ENCODE peak calls at places on chromosomes 6 and 20, in six cellular contexts. C, M, T, P, K and J are unnamed samples.

GRCh38 chr20:20744170-20744725 is 31.8 kb upstream of the RALGAPA2 start:
- DNase-seq in K (no peak), C (no peak), T (no peak), M (no peak), P (no peak), J (no peak)

GRCh38 chr6:73079611-73079955 is 145.7 kb downstream of the KHDC1L start:
- DNase-seq in K (no peak), C (no peak), T (no peak), M (no peak), P (no peak), J (no peak)

GRCh38 chr6:49606696-49607390 is 29.8 kb downstream of the RHAG start:
- DNase-seq in K (peak), P (no peak), T (no peak), C (no peak), M (no peak), J (no peak)

GRCh38 chr6:137218473-137218916 is 690 bp downstream of the IFNGR1 start:
- DNase-seq in C (no peak), K (peak), M (peak), T (no peak), P (peak), J (no peak)

GRCh38 chr6:95518630-95519227 is 58.6 kb upstream of the MANEA start:
- DNase-seq in K (no peak), P (no peak), T (no peak), M (no peak), C (no peak), J (no peak)

GRCh38 chr6:146916435-146917015 is 287.7 kb upstream of the STXBP5 start:
- DNase-seq in K (no peak), P (no peak), M (no peak), C (no peak), T (no peak), J (no peak)

GRCh38 chr6:113458368-113459010 is 398.7 kb upstream of the MARCKS start:
- DNase-seq in C (no peak), P (no peak), M (no peak), T (no peak), K (no peak), J (no peak)

GRCh38 chr20:20463933-20464374 is 96.0 kb downstream of the INSM1 start:
- DNase-seq in C (peak), K (no peak), P (peak), M (no peak), T (no peak), J (no peak)

GRCh38 chr6:147603392-147604081 is 95.0 kb downstream of the SAMD5 start:
- DNase-seq in T (no peak), C (no peak), P (no peak), M (no peak), K (no peak), J (no peak)

GRCh38 chr6:121944361-121944760 is 455.1 kb upstream of the HSF2 start:
- DNase-seq in T (no peak), K (no peak), C (no peak), M (no peak), P (no peak), J (no peak)

GRCh38 chr6:97049254-97050004 is 124.9 kb downstream of the KLHL32 start:
- DNase-seq in P (peak), C (no peak), M (no peak), K (peak), T (no peak), J (no peak)

GRCh38 chr6:18545726-18546125 is 158.6 kb downstream of the RNF144B start:
- DNase-seq in C (no peak), T (no peak), M (no peak), P (no peak), K (no peak), J (no peak)

GRCh38 chr20:3156811-3157619 is 2.6 kb downstream of the FASTKD5 start:
- DNase-seq in C (no peak), K (no peak), P (no peak), T (no peak), M (no peak), J (no peak)

GRCh38 chr6:24492475-24492874 is 2.3 kb upstream of the ALDH5A1 start:
- DNase-seq in C (no peak), M (no peak), K (no peak), T (no peak), P (no peak), J (no peak)

GRCh38 chr20:35619196-35620095 is 3.8 kb downstream of the SPAG4 start:
- DNase-seq in T (peak), M (peak), P (peak), K (peak), C (no peak), J (peak)

GRCh38 chr20:10328897-10329255 is 105.1 kb downstream of the MKKS start:
- DNase-seq in P (no peak), T (no peak), C (no peak), K (no peak), M (no peak), J (no peak)

GRCh38 chr20:44576297-44576696 is 6.1 kb upstream of the PKIG start:
- DNase-seq in C (no peak), M (no peak), P (peak), K (no peak), T (no peak), J (no peak)

GRCh38 chr6:169428532-169428931 is 174.9 kb upstream of the THBS2 start:
- DNase-seq in M (no peak), P (no peak), C (no peak), K (no peak), T (no peak), J (no peak)

GRCh38 chr6:121437861-121438651 is 2.6 kb downstream of the GJA1 start:
- DNase-seq in C (no peak), M (no peak), T (no peak), K (no peak), P (no peak), J (no peak)

GRCh38 chr6:30361661-30362060 is 16.7 kb downstream of the RPP21 start:
- DNase-seq in M (no peak), K (no peak), P (no peak), C (no peak), T (no peak), J (no peak)

GRCh38 chr6:54881066-54881733 is 34.6 kb downstream of the FAM83B start:
- DNase-seq in P (no peak), C (no peak), T (no peak), K (no peak), M (no peak), J (no peak)

GRCh38 chr6:170262481-170263088 is 28.3 kb downstream of the DLL1 start:
- DNase-seq in M (no peak), T (no peak), P (no peak), C (peak), K (no peak), J (no peak)

GRCh38 chr6:5638666-5639065 is 368.1 kb downstream of the NRN1 start:
- DNase-seq in T (no peak), M (no peak), K (no peak), P (no peak), C (peak), J (no peak)

GRCh38 chr6:116047173-116047933 is 13.3 kb downstream of the FRK start:
- DNase-seq in K (no peak), P (no peak), M (no peak), T (no peak), C (no peak), J (no peak)

GRCh38 chr6:109182590-109182989 is 87.3 kb downstream of the CEP57L1 start:
- DNase-seq in T (no peak), K (no peak), P (no peak), M (no peak), C (no peak), J (no peak)

GRCh38 chr6:168093071-168093505 is 14.1 kb upstream of the FRMD1 start:
- DNase-seq in K (no peak), P (no peak), M (no peak), T (no peak), C (no peak), J (peak)

GRCh38 chr20:52959125-52959524 is 13.0 kb upstream of the TSHZ2 start:
- DNase-seq in K (no peak), C (no peak), M (no peak), T (no peak), P (no peak), J (no peak)

GRCh38 chr6:151659212-151659611 is 148.3 kb upstream of the ESR1 start:
- DNase-seq in T (no peak), K (no peak), M (no peak), P (no peak), C (no peak), J (no peak)

GRCh38 chr6:35638679-35639078 is 50.0 kb downstream of the FKBP5 start:
- DNase-seq in M (no peak), K (no peak), C (no peak), T (no peak), P (no peak), J (no peak)

GRCh38 chr20:921020-921419 is 4.9 kb upstream of the ANGPT4 start:
- DNase-seq in T (no peak), M (no peak), K (no peak), P (no peak), C (no peak), J (no peak)